ENCODE peak calls at places on chromosomes 4 and X, in nine cellular contexts. P is lower lobe of right lung; R is SK-N-DZ; D is WERI-Rb-1; V is activated gamma-delta T cell treated with Interleukin-2 at 50 U/mL for 16 hours; N is activated CD4-positive, alpha-beta T cell treated with anti-CD3 and anti-CD28 coated beads, Interleukin-2, amount 10 ng/mL, durations not matched to agents 7 days and 5 days; Q is HS-5; L is aorta; J is fibroblast of the conjunctiva. G is an unnamed sample.

GRCh38 chr4:53119685-53120084 is 246.2 kb downstream of the SCFD2 start:
- DNase-seq in P (no peak), R (no peak), D (no peak), V (no peak), N (no peak), Q (no peak), L (no peak), J (no peak), G (no peak)

GRCh38 chr4:25814323-25814722 is 48.5 kb downstream of the SEL1L3 start:
- DNase-seq in P (peak; percentile 77), R (no peak), D (no peak), V (no peak), N (no peak), Q (no peak), L (peak; percentile 78), J (no peak), G (no peak)

GRCh38 chr4:128916832-128917231 is 107.3 kb downstream of the JADE1 start:
- DNase-seq in P (peak; percentile 56), R (no peak), D (no peak), V (no peak), N (no peak), Q (no peak), L (no peak), J (no peak), G (peak; percentile 77)

GRCh38 chr4:105192474-105192873 is 45.8 kb downstream of the TET2 start:
- DNase-seq in P (no peak), R (no peak), D (no peak), V (no peak), N (no peak), Q (no peak), L (no peak), J (no peak), G (no peak)

GRCh38 chr4:40309250-40309774 is 25.8 kb upstream of the CHRNA9 start:
- DNase-seq in P (peak; percentile 92), R (peak; percentile 82), D (peak; percentile 92), V (peak; percentile 87), N (peak; percentile 94), Q (peak; percentile 23), L (peak; percentile 96), J (peak; percentile 74), G (peak; percentile 96)

GRCh38 chr4:113657834-113658233 is 103.7 kb downstream of the CAMK2D start:
- DNase-seq in P (no peak), R (no peak), D (no peak), V (no peak), N (no peak), Q (no peak), L (no peak), J (no peak), G (no peak)

GRCh38 chr4:25157071-25157470 is 3.2 kb downstream of the SEPSECS start:
- DNase-seq in P (no peak), R (no peak), D (no peak), V (no peak), N (no peak), Q (no peak), L (no peak), J (no peak), G (no peak)

GRCh38 chrX:153600032-153600373 is 1.1 kb upstream of the CCNQ start:
- DNase-seq in P (no peak), R (no peak), D (peak; percentile 44), V (no peak), N (peak; percentile 12), Q (no peak), L (no peak), J (no peak), G (peak; percentile 60)

GRCh38 chr4:169314906-169315305 is 44.1 kb upstream of the SH3RF1 start:
- DNase-seq in P (peak; percentile 61), R (peak; percentile 57), D (no peak), V (no peak), N (no peak), Q (peak; percentile 39), L (peak; percentile 87), J (peak; percentile 16), G (no peak)

GRCh38 chr4:127400736-127401346 is 231.9 kb upstream of the INTU start:
- DNase-seq in P (no peak), R (peak; percentile 57), D (peak; percentile 83), V (no peak), N (peak; percentile 51), Q (peak; percentile 32), L (peak; percentile 78), J (peak; percentile 82), G (no peak)

GRCh38 chrX:15404712-15405111 is 20.5 kb upstream of the VEGFD start:
- DNase-seq in P (no peak), R (no peak), D (no peak), V (no peak), N (no peak), Q (no peak), L (no peak), J (peak; percentile 18), G (no peak)

GRCh38 chr4:575281-576141 is 584 bp downstream of the TMEM271 start:
- DNase-seq in P (no peak), R (no peak), D (peak; percentile 44), V (no peak), N (no peak), Q (no peak), L (no peak), J (peak; percentile 26), G (peak; percentile 64)

GRCh38 chrX:131762802-131763234 is 218.9 kb downstream of the OR13H1 start:
- DNase-seq in P (no peak), R (peak; percentile 78), D (peak; percentile 80), V (peak; percentile 44), N (no peak), Q (no peak), L (no peak), J (peak; percentile 63), G (no peak)

G was measured in spleen.